ENCODE peak calls at places on chromosome 13, in ten cellular contexts. V is CD8-positive, alpha-beta memory T cell; L is activated CD4-positive, alpha-beta T cell treated with anti-CD3 and anti-CD28 coated beads, Interleukin-2, amount 10 ng/mL, durations not matched to agents 7 days and 5 days; Q is AG08396; A is T-helper 1 cell; S is SK-N-MC; B is upper lobe of right lung; M is HTR-8/SVneo; R is mucosa of gallbladder; U is tibial artery. D is an unnamed sample.

GRCh38 chr13:39503048-39503447 is 99.9 kb downstream of the LHFPL6 start:
- DNase-seq in R (no peak), Q (no peak), M (no peak), U (no peak), V (no peak), L (no peak), S (no peak), B (no peak), A (no peak), D (no peak)

GRCh38 chr13:36801035-36801434 is 18.0 kb upstream of the RFXAP start:
- DNase-seq in U (no peak), Q (no peak), L (no peak), A (no peak), V (no peak), M (no peak), B (no peak), R (peak), S (no peak), D (no peak)

GRCh38 chr13:73832203-73832602 is 302.0 kb downstream of the KLF12 start:
- DNase-seq in M (no peak), V (no peak), Q (no peak), R (no peak), L (no peak), B (no peak), A (no peak), U (no peak), S (no peak), D (no peak)

GRCh38 chr13:111916201-111916600 is 150.7 kb upstream of the SOX1 start:
- DNase-seq in B (no peak), A (no peak), Q (no peak), S (no peak), M (no peak), U (no peak), V (no peak), L (no peak), R (no peak), D (no peak)

GRCh38 chr13:21885714-21886224 is 214.9 kb downstream of the FGF9 start:
- DNase-seq in L (no peak), Q (no peak), U (no peak), M (no peak), R (no peak), A (no peak), V (no peak), B (no peak), S (no peak), D (no peak)

GRCh38 chr13:74067818-74068217 is 66.4 kb downstream of the KLF12 start:
- DNase-seq in R (no peak), M (no peak), V (no peak), U (no peak), A (no peak), L (no peak), B (no peak), S (no peak), Q (no peak), D (no peak)

GRCh38 chr13:95160112-95160906 is 140.9 kb downstream of the ABCC4 start:
- DNase-seq in U (no peak), M (no peak), R (no peak), S (no peak), A (no peak), V (no peak), L (no peak), Q (peak), B (no peak), D (no peak)

GRCh38 chr13:50685491-50685890 is 158.0 kb downstream of the DLEU7 start:
- DNase-seq in V (no peak), U (peak), B (no peak), R (peak), L (no peak), A (no peak), M (no peak), Q (no peak), S (no peak), D (no peak)

GRCh38 chr13:104594801-104595200 is 1528.6 kb upstream of the SLC10A2 start:
- DNase-seq in R (no peak), U (no peak), B (no peak), V (no peak), Q (no peak), M (no peak), A (no peak), L (no peak), S (no peak), D (no peak)

GRCh38 chr13:23859904-23860303 is 29.3 kb downstream of the MIPEP start:
- DNase-seq in A (no peak), V (no peak), U (no peak), Q (no peak), R (no peak), B (no peak), M (no peak), S (no peak), L (no peak), D (no peak)

GRCh38 chr13:94987869-94988268 is 275.5 kb upstream of the SOX21 start:
- DNase-seq in M (no peak), Q (no peak), R (no peak), L (no peak), S (no peak), B (no peak), V (no peak), A (no peak), U (no peak), D (no peak)

GRCh38 chr13:49549289-49549688 is 36.1 kb downstream of the RCBTB1 start:
- DNase-seq in S (no peak), Q (no peak), B (no peak), U (no peak), M (no peak), V (no peak), L (no peak), R (no peak), A (no peak), D (no peak)

GRCh38 chr13:80313668-80314278 is 27.2 kb downstream of the SPRY2 start:
- DNase-seq in Q (no peak), V (no peak), A (no peak), R (no peak), U (no peak), B (no peak), M (no peak), L (no peak), S (no peak), D (no peak)

D was measured in CD8-positive, alpha-beta T cell.